ENCODE peak calls at places on chromosomes 5 and 9, in seven cellular contexts. One of them, this sample, is unnamed.

GRCh38 chr9:116124472-116125040 is 29.0 kb upstream of the PAPPA start:
- DNase-seq in DMS53: no peak
- DNase-seq in T47D: no peak
- DNase-seq in HCT116: no peak
- DNase-seq in GM19239: no peak
- DNase-seq in activated T-helper 1 cell treated with Interleukin-2 at 50 U/mL for 16 hours: no peak
- DNase-seq in cardiac fibroblast: peak
- DNase-seq in this sample: no peak

GRCh38 chr5:97162045-97162444 is 19.6 kb upstream of the LIX1 start:
- DNase-seq in DMS53: peak
- DNase-seq in T47D: peak
- DNase-seq in HCT116: peak
- DNase-seq in GM19239: no peak
- DNase-seq in activated T-helper 1 cell treated with Interleukin-2 at 50 U/mL for 16 hours: no peak
- DNase-seq in cardiac fibroblast: peak
- DNase-seq in this sample: peak

GRCh38 chr5:34656700-34657549 is 797 bp downstream of the RAI14 start:
- DNase-seq in DMS53: peak
- DNase-seq in T47D: peak
- DNase-seq in HCT116: no peak
- DNase-seq in GM19239: no peak
- DNase-seq in activated T-helper 1 cell treated with Interleukin-2 at 50 U/mL for 16 hours: no peak
- DNase-seq in cardiac fibroblast: peak
- DNase-seq in this sample: no peak

GRCh38 chr5:79512692-79513518 is 1.0 kb downstream of the HOMER1 start:
- DNase-seq in DMS53: peak
- DNase-seq in T47D: peak
- DNase-seq in HCT116: no peak
- DNase-seq in GM19239: no peak
- DNase-seq in activated T-helper 1 cell treated with Interleukin-2 at 50 U/mL for 16 hours: no peak
- DNase-seq in cardiac fibroblast: peak
- DNase-seq in this sample: no peak

GRCh38 chr9:84121991-84122523 is 141.5 kb downstream of the RMI1 start:
- DNase-seq in DMS53: no peak
- DNase-seq in T47D: no peak
- DNase-seq in HCT116: no peak
- DNase-seq in GM19239: no peak
- DNase-seq in activated T-helper 1 cell treated with Interleukin-2 at 50 U/mL for 16 hours: no peak
- DNase-seq in cardiac fibroblast: peak
- DNase-seq in this sample: no peak

GRCh38 chr9:133707065-133707760 is 30.9 kb downstream of the SARDH start:
- DNase-seq in DMS53: no peak
- DNase-seq in T47D: no peak
- DNase-seq in HCT116: no peak
- DNase-seq in GM19239: no peak
- DNase-seq in activated T-helper 1 cell treated with Interleukin-2 at 50 U/mL for 16 hours: no peak
- DNase-seq in cardiac fibroblast: peak
- DNase-seq in this sample: no peak

GRCh38 chr5:143886621-143887301 is 74.8 kb downstream of the HMHB1 start:
- DNase-seq in DMS53: peak
- DNase-seq in T47D: no peak
- DNase-seq in HCT116: no peak
- DNase-seq in GM19239: no peak
- DNase-seq in activated T-helper 1 cell treated with Interleukin-2 at 50 U/mL for 16 hours: no peak
- DNase-seq in cardiac fibroblast: peak
- DNase-seq in this sample: no peak

GRCh38 chr5:20469390-20469789 is 481.4 kb upstream of the CDH18 start:
- DNase-seq in DMS53: no peak
- DNase-seq in T47D: no peak
- DNase-seq in HCT116: no peak
- DNase-seq in GM19239: no peak
- DNase-seq in activated T-helper 1 cell treated with Interleukin-2 at 50 U/mL for 16 hours: no peak
- DNase-seq in cardiac fibroblast: no peak
- DNase-seq in this sample: no peak

GRCh38 chr5:117084052-117084451 is 509.4 kb upstream of the SEMA6A start:
- DNase-seq in DMS53: peak
- DNase-seq in T47D: peak
- DNase-seq in HCT116: no peak
- DNase-seq in GM19239: no peak
- DNase-seq in activated T-helper 1 cell treated with Interleukin-2 at 50 U/mL for 16 hours: no peak
- DNase-seq in cardiac fibroblast: no peak
- DNase-seq in this sample: no peak

GRCh38 chr9:30773427-30773826 is 1611.0 kb upstream of the ACO1 start:
- DNase-seq in DMS53: no peak
- DNase-seq in T47D: no peak
- DNase-seq in HCT116: no peak
- DNase-seq in GM19239: no peak
- DNase-seq in activated T-helper 1 cell treated with Interleukin-2 at 50 U/mL for 16 hours: no peak
- DNase-seq in cardiac fibroblast: no peak
- DNase-seq in this sample: no peak

GRCh38 chr9:134283111-134283515 is 43.1 kb upstream of the RXRA start:
- DNase-seq in DMS53: no peak
- DNase-seq in T47D: no peak
- DNase-seq in HCT116: no peak
- DNase-seq in GM19239: no peak
- DNase-seq in activated T-helper 1 cell treated with Interleukin-2 at 50 U/mL for 16 hours: no peak
- DNase-seq in cardiac fibroblast: peak
- DNase-seq in this sample: peak

GRCh38 chr5:1246711-1247431 is 21.7 kb downstream of the SLC6A18 start:
- DNase-seq in DMS53: peak
- DNase-seq in T47D: peak
- DNase-seq in HCT116: no peak
- DNase-seq in GM19239: no peak
- DNase-seq in activated T-helper 1 cell treated with Interleukin-2 at 50 U/mL for 16 hours: no peak
- DNase-seq in cardiac fibroblast: peak
- DNase-seq in this sample: peak

GRCh38 chr9:137459601-137460362 is 648 bp upstream of the NSMF start:
- DNase-seq in DMS53: no peak
- DNase-seq in T47D: no peak
- DNase-seq in HCT116: no peak
- DNase-seq in GM19239: no peak
- DNase-seq in activated T-helper 1 cell treated with Interleukin-2 at 50 U/mL for 16 hours: no peak
- DNase-seq in cardiac fibroblast: no peak
- DNase-seq in this sample: no peak

GRCh38 chr9:27184556-27185351 is 75.7 kb downstream of the TEK start:
- DNase-seq in DMS53: peak
- DNase-seq in T47D: peak
- DNase-seq in HCT116: no peak
- DNase-seq in GM19239: no peak
- DNase-seq in activated T-helper 1 cell treated with Interleukin-2 at 50 U/mL for 16 hours: no peak
- DNase-seq in cardiac fibroblast: peak
- DNase-seq in this sample: no peak

GRCh38 chr9:134629061-134629585 is 12.5 kb upstream of the COL5A1 start:
- DNase-seq in DMS53: no peak
- DNase-seq in T47D: no peak
- DNase-seq in HCT116: no peak
- DNase-seq in GM19239: no peak
- DNase-seq in activated T-helper 1 cell treated with Interleukin-2 at 50 U/mL for 16 hours: no peak
- DNase-seq in cardiac fibroblast: no peak
- DNase-seq in this sample: no peak

GRCh38 chr5:124504081-124504916 is 242.1 kb downstream of the ZNF608 start:
- DNase-seq in DMS53: peak
- DNase-seq in T47D: no peak
- DNase-seq in HCT116: no peak
- DNase-seq in GM19239: no peak
- DNase-seq in activated T-helper 1 cell treated with Interleukin-2 at 50 U/mL for 16 hours: no peak
- DNase-seq in cardiac fibroblast: peak
- DNase-seq in this sample: no peak